ENCODE peak calls at places on chromosomes 1 and 21, in seven cellular contexts. Y is HCT116, R is K562, S is A549, B is HepG2, K is H1, M is GM12878. X is an unnamed sample.

GRCh38 chr1:26275580-26276431 is 4.1 kb upstream of the SH3BGRL3 start:
- DNase-seq in Y (peak; percentile 80), R (peak; percentile 85), S (peak; percentile 59), B (peak; percentile 59), K (peak; percentile 92), M (no peak), X (peak; percentile 95)

GRCh38 chr21:35932232-35932911 is 128.0 kb downstream of the SETD4 start:
- DNase-seq in Y (peak; percentile 91), R (no peak), S (no peak), B (no peak), K (no peak), M (peak; percentile 36), X (peak; percentile 95)

GRCh38 chr21:31644648-31645047 is 14.8 kb upstream of the SOD1 start:
- DNase-seq in Y (no peak), R (no peak), S (no peak), B (no peak), K (no peak), M (no peak), X (no peak)

GRCh38 chr1:157034137-157034800 is 11.3 kb downstream of the ARHGEF11 start:
- DNase-seq in Y (no peak), R (no peak), S (no peak), B (peak; percentile 13), K (no peak), M (no peak), X (peak; percentile 22)

GRCh38 chr1:183230403-183230802 is 44.3 kb downstream of the LAMC2 start:
- DNase-seq in Y (no peak), R (no peak), S (no peak), B (no peak), K (no peak), M (no peak), X (peak; percentile 31)

GRCh38 chr21:41396452-41397107 is 29.5 kb upstream of the MX1 start:
- DNase-seq in Y (no peak), R (no peak), S (no peak), B (no peak), K (no peak), M (no peak), X (no peak)

GRCh38 chr1:38125016-38125415 is 78.4 kb upstream of the POU3F1 start:
- DNase-seq in Y (no peak), R (no peak), S (no peak), B (no peak), K (no peak), M (no peak), X (no peak)

GRCh38 chr1:174800221-174800791 is 199.4 kb upstream of the CACYBP start:
- DNase-seq in Y (no peak), R (no peak), S (no peak), B (no peak), K (no peak), M (no peak), X (peak; percentile 3)

GRCh38 chr1:44270666-44271628 is 57.7 kb downstream of the DMAP1 start:
- DNase-seq in Y (no peak), R (no peak), S (no peak), B (no peak), K (no peak), M (no peak), X (no peak)

GRCh38 chr1:43104027-43104763 is 67.9 kb downstream of the EBNA1BP2 start:
- DNase-seq in Y (no peak), R (no peak), S (no peak), B (no peak), K (no peak), M (no peak), X (no peak)

GRCh38 chr1:186214816-186215215 is 160.2 kb downstream of the TPR start:
- DNase-seq in Y (no peak), R (no peak), S (no peak), B (no peak), K (no peak), M (no peak), X (peak; percentile 14)

GRCh38 chr1:170414989-170415733 is 116.8 kb upstream of the GORAB start:
- DNase-seq in Y (no peak), R (no peak), S (no peak), B (no peak), K (no peak), M (no peak), X (peak; percentile 64)

GRCh38 chr1:12433323-12434053 is 184.5 kb downstream of the DHRS3 start:
- DNase-seq in Y (peak; percentile 22), R (peak; percentile 67), S (no peak), B (peak; percentile 82), K (peak; percentile 52), M (no peak), X (peak; percentile 67)

GRCh38 chr1:167625040-167625823 is 4.8 kb upstream of the RCSD1 start:
- DNase-seq in Y (no peak), R (no peak), S (no peak), B (no peak), K (no peak), M (no peak), X (no peak)

GRCh38 chr21:41510500-41510899 is 2.5 kb upstream of the TMPRSS2 start:
- DNase-seq in Y (no peak), R (no peak), S (no peak), B (peak; percentile 36), K (no peak), M (no peak), X (no peak)

GRCh38 chr1:90122679-90123340 is 127.9 kb downstream of the ZNF326 start:
- DNase-seq in Y (no peak), R (no peak), S (no peak), B (no peak), K (no peak), M (no peak), X (no peak)

GRCh38 chr1:12549460-12550349 is 68.3 kb downstream of the DHRS3 start:
- DNase-seq in Y (peak; percentile 83), R (peak; percentile 75), S (peak; percentile 80), B (peak; percentile 90), K (no peak), M (no peak), X (peak; percentile 98)

GRCh38 chr1:24793762-24794161 is 48.5 kb downstream of the CLIC4 start:
- DNase-seq in Y (no peak), R (no peak), S (no peak), B (no peak), K (no peak), M (no peak), X (peak; percentile 90)

GRCh38 chr21:32304998-32305397 is 6.3 kb downstream of the MRAP start:
- DNase-seq in Y (no peak), R (no peak), S (no peak), B (no peak), K (peak; percentile 1), M (no peak), X (no peak)

GRCh38 chr1:2494323-2494693 is 18.2 kb downstream of the PLCH2 start:
- DNase-seq in Y (peak; percentile 33), R (no peak), S (peak; percentile 38), B (peak; percentile 28), K (no peak), M (no peak), X (peak; percentile 45)

GRCh38 chr1:1165485-1165884 is 8.2 kb upstream of the TTLL10 start:
- DNase-seq in Y (no peak), R (no peak), S (no peak), B (no peak), K (no peak), M (no peak), X (no peak)

GRCh38 chr1:94240822-94241221 is 3.4 kb upstream of the ARHGAP29 start:
- DNase-seq in Y (no peak), R (no peak), S (no peak), B (peak; percentile 65), K (no peak), M (no peak), X (peak; percentile 27)

DNA sequence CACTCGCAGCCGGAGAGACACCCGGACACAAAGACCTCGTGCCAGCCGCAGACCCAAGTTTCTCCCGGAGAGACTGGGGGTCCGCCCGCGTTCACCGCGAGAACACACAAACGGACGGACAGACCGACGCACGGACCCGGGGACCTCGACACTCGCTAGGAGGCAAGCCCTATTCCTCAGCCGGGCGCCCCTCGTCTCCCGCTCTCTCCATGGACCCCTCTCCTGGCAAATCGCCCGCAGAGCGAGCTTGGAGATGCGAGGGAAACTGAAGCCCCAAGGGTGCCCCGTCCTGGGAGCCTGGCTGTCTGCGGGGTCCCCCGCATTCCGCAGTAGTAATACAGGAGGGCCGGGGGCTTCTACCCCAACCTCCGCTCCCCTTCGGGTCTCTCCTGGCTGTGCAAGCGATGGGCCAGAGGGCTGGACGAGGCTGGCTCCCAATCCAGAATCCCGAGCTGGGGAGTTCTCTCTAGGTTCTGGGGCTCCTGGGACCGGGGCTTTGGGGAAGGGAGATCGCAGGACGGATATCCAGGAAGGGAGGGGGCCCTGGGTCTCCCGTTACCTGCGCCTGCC is 533 bp downstream of the SYT6 start:
- DNase-seq in Y (no peak), R (no peak), S (peak; percentile 25), B (no peak), K (peak; percentile 67), M (no peak), X (no peak)
- TF ChIP-seq CEBPB in Y (no peak), R (no peak), S (no peak), B (no peak), K (no peak), M (no peak), X (no peak)

GRCh38 chr1:231596337-231596791 is 30.2 kb upstream of the DISC1 start:
- DNase-seq in Y (no peak), R (no peak), S (no peak), B (no peak), K (no peak), M (no peak), X (no peak)
- TF ChIP-seq CEBPB in Y (no peak), R (no peak), S (no peak), B (no peak), K (no peak), M (no peak), X (no peak)

GRCh38 chr1:99374109-99374508 is 109.8 kb downstream of the PLPPR4 start:
- DNase-seq in Y (no peak), R (no peak), S (no peak), B (no peak), K (no peak), M (no peak), X (no peak)
- TF ChIP-seq CEBPB in Y (no peak), R (peak; percentile 94), S (no peak), B (peak; percentile 84), K (peak; percentile 90), M (no peak), X (peak; percentile 89)

GRCh38 chr1:243508964-243509363 is 253.1 kb downstream of the SDCCAG8 start:
- DNase-seq in Y (no peak), R (no peak), S (no peak), B (no peak), K (no peak), M (no peak), X (no peak)

GRCh38 chr1:243507001-243507671 is 251.3 kb downstream of the SDCCAG8 start:
- DNase-seq in Y (no peak), R (no peak), S (no peak), B (no peak), K (no peak), M (no peak), X (peak; percentile 66)

GRCh38 chr1:243505986-243506689 is 250.3 kb downstream of the SDCCAG8 start:
- DNase-seq in Y (no peak), R (peak; percentile 37), S (no peak), B (peak; percentile 72), K (no peak), M (no peak), X (no peak)

GRCh38 chr1:243507672-243508302 is 251.9 kb downstream of the SDCCAG8 start:
- DNase-seq in Y (no peak), R (no peak), S (no peak), B (no peak), K (no peak), M (no peak), X (no peak)

GRCh38 chr1:243508303-243508713 is 252.5 kb downstream of the SDCCAG8 start:
- DNase-seq in Y (no peak), R (no peak), S (no peak), B (no peak), K (no peak), M (no peak), X (no peak)
- TF ChIP-seq CEBPB in Y (no peak), R (no peak), S (no peak), B (no peak), K (no peak), M (no peak), X (no peak)